ENCODE peak calls at places on chromosomes 3 and 15, in six cellular contexts. One of them, this sample, is unnamed.

GRCh38 chr3:4320453-4320852 is 17.3 kb downstream of the SETMAR start:
- DNase-seq in SK-N-SH: no peak
- DNase-seq in K562: no peak
- DNase-seq in HepG2: no peak
- DNase-seq in H1: no peak
- DNase-seq in GM12878: no peak
- DNase-seq in this sample: no peak

GRCh38 chr3:130345487-130346079 is at the start of gene COL6A5:
- DNase-seq in SK-N-SH: peak
- DNase-seq in K562: peak
- DNase-seq in HepG2: no peak
- DNase-seq in H1: peak
- DNase-seq in GM12878: no peak
- DNase-seq in this sample: no peak

GRCh38 chr15:57649138-57649537 is 57.4 kb upstream of the POLR2M start:
- DNase-seq in K562: no peak
- DNase-seq in GM12878: no peak
- DNase-seq in H1: no peak
- DNase-seq in HepG2: no peak
- DNase-seq in SK-N-SH: no peak
- DNase-seq in this sample: no peak

GRCh38 chr3:96354742-96355141 is 459.7 kb upstream of the EPHA6 start:
- DNase-seq in GM12878: no peak
- DNase-seq in H1: no peak
- DNase-seq in K562: no peak
- DNase-seq in HepG2: no peak
- DNase-seq in SK-N-SH: no peak
- DNase-seq in this sample: no peak

GRCh38 chr3:9250236-9250635 is 790 bp upstream of the SRGAP3 start:
- DNase-seq in SK-N-SH: peak
- DNase-seq in K562: no peak
- DNase-seq in H1: no peak
- DNase-seq in GM12878: no peak
- DNase-seq in HepG2: no peak
- DNase-seq in this sample: no peak

GRCh38 chr15:86266896-86267484 is 187.3 kb downstream of the AGBL1 start:
- DNase-seq in K562: no peak
- DNase-seq in H1: no peak
- DNase-seq in HepG2: no peak
- DNase-seq in GM12878: no peak
- DNase-seq in SK-N-SH: no peak
- DNase-seq in this sample: no peak

GRCh38 chr15:67076147-67076843 is 10.9 kb downstream of the SMAD3 start:
- DNase-seq in HepG2: no peak
- DNase-seq in K562: peak
- DNase-seq in SK-N-SH: no peak
- DNase-seq in GM12878: no peak
- DNase-seq in H1: no peak
- DNase-seq in this sample: no peak

GRCh38 chr3:49244589-49245205 is 32.3 kb downstream of the C3orf62 start:
- DNase-seq in GM12878: no peak
- DNase-seq in H1: no peak
- DNase-seq in HepG2: no peak
- DNase-seq in SK-N-SH: no peak
- DNase-seq in K562: no peak
- DNase-seq in this sample: no peak

GRCh38 chr3:127444761-127445160 is 145.8 kb downstream of the TPRA1 start:
- DNase-seq in GM12878: no peak
- DNase-seq in H1: no peak
- DNase-seq in SK-N-SH: no peak
- DNase-seq in K562: no peak
- DNase-seq in HepG2: no peak
- DNase-seq in this sample: no peak

GRCh38 chr15:25710184-25710583 is 152.9 kb downstream of the ATP10A start:
- DNase-seq in GM12878: no peak
- DNase-seq in SK-N-SH: peak
- DNase-seq in K562: peak
- DNase-seq in H1: peak
- DNase-seq in HepG2: peak
- DNase-seq in this sample: peak

GRCh38 chr15:56856934-56857333 is 61.5 kb upstream of the TCF12 start:
- DNase-seq in H1: no peak
- DNase-seq in K562: no peak
- DNase-seq in HepG2: no peak
- DNase-seq in SK-N-SH: no peak
- DNase-seq in GM12878: no peak
- DNase-seq in this sample: no peak

GRCh38 chr15:35206060-35206675 is 121.1 kb upstream of the NANOGP8 start:
- DNase-seq in GM12878: no peak
- DNase-seq in SK-N-SH: peak
- DNase-seq in HepG2: peak
- DNase-seq in H1: peak
- DNase-seq in K562: peak
- DNase-seq in this sample: no peak

GRCh38 chr3:56878046-56878445 is 76.3 kb upstream of the ARHGEF3 start:
- DNase-seq in GM12878: no peak
- DNase-seq in K562: no peak
- DNase-seq in SK-N-SH: no peak
- DNase-seq in H1: no peak
- DNase-seq in HepG2: no peak
- DNase-seq in this sample: no peak

GRCh38 chr15:96342611-96343528 is 12.4 kb downstream of the NR2F2 start:
- DNase-seq in HepG2: no peak
- DNase-seq in H1: peak
- DNase-seq in GM12878: no peak
- DNase-seq in K562: no peak
- DNase-seq in SK-N-SH: no peak
- DNase-seq in this sample: no peak

GRCh38 chr3:102192575-102192974 is 242.2 kb upstream of the ZPLD1 start:
- DNase-seq in K562: no peak
- DNase-seq in SK-N-SH: no peak
- DNase-seq in H1: no peak
- DNase-seq in GM12878: no peak
- DNase-seq in HepG2: no peak
- DNase-seq in this sample: no peak

GRCh38 chr3:155492841-155493240 is 199.4 kb upstream of the STRIT1 start:
- DNase-seq in H1: no peak
- DNase-seq in K562: no peak
- DNase-seq in SK-N-SH: no peak
- DNase-seq in HepG2: no peak
- DNase-seq in GM12878: no peak
- DNase-seq in this sample: no peak

GRCh38 chr15:69934607-69935006 is 163.1 kb downstream of the TLE3 start:
- DNase-seq in H1: no peak
- DNase-seq in GM12878: no peak
- DNase-seq in HepG2: no peak
- DNase-seq in K562: no peak
- DNase-seq in SK-N-SH: no peak
- DNase-seq in this sample: no peak

GRCh38 chr3:177977381-177978158 is 558.7 kb upstream of the KCNMB2 start:
- DNase-seq in H1: no peak
- DNase-seq in GM12878: no peak
- DNase-seq in SK-N-SH: no peak
- DNase-seq in HepG2: no peak
- DNase-seq in K562: no peak
- DNase-seq in this sample: no peak

GRCh38 chr3:3089017-3089416 is 21.2 kb downstream of the IL5RA start:
- DNase-seq in GM12878: peak
- DNase-seq in HepG2: no peak
- DNase-seq in H1: no peak
- DNase-seq in SK-N-SH: no peak
- DNase-seq in K562: no peak
- DNase-seq in this sample: peak

GRCh38 chr3:197595470-197596185 is 39.9 kb upstream of the BDH1 start:
- DNase-seq in GM12878: no peak
- DNase-seq in SK-N-SH: no peak
- DNase-seq in HepG2: no peak
- DNase-seq in K562: no peak
- DNase-seq in H1: no peak
- DNase-seq in this sample: no peak

GRCh38 chr3:69948246-69948862 is 51.2 kb upstream of the SAMMSON start:
- DNase-seq in GM12878: no peak
- DNase-seq in HepG2: peak
- DNase-seq in K562: peak
- DNase-seq in H1: no peak
- DNase-seq in SK-N-SH: peak
- DNase-seq in this sample: no peak

GRCh38 chr3:191220908-191221307 is 21.9 kb downstream of the OSTN start:
- DNase-seq in HepG2: peak
- DNase-seq in H1: no peak
- DNase-seq in GM12878: no peak
- DNase-seq in K562: no peak
- DNase-seq in SK-N-SH: no peak
- DNase-seq in this sample: no peak

GRCh38 chr3:196938124-196938523 is 4.2 kb downstream of the NCBP2 start:
- DNase-seq in H1: no peak
- DNase-seq in K562: no peak
- DNase-seq in HepG2: no peak
- DNase-seq in GM12878: no peak
- DNase-seq in SK-N-SH: no peak
- DNase-seq in this sample: no peak

GRCh38 chr3:124053871-124054270 is 61.9 kb upstream of the ROPN1 start:
- DNase-seq in HepG2: no peak
- DNase-seq in GM12878: no peak
- DNase-seq in K562: no peak
- DNase-seq in SK-N-SH: no peak
- DNase-seq in H1: no peak
- DNase-seq in this sample: no peak

GRCh38 chr15:99029358-99029871 is 21.8 kb upstream of the PGPEP1L start:
- DNase-seq in HepG2: no peak
- DNase-seq in H1: no peak
- DNase-seq in K562: no peak
- DNase-seq in GM12878: no peak
- DNase-seq in SK-N-SH: no peak
- DNase-seq in this sample: no peak

GRCh38 chr3:114147281-114147680 is 31.6 kb downstream of the DRD3 start:
- DNase-seq in K562: no peak
- DNase-seq in GM12878: no peak
- DNase-seq in H1: peak
- DNase-seq in HepG2: no peak
- DNase-seq in SK-N-SH: no peak
- DNase-seq in this sample: no peak

GRCh38 chr3:141876891-141877561 is 583 bp downstream of the ATP1B3 start:
- DNase-seq in SK-N-SH: peak
- DNase-seq in K562: peak
- DNase-seq in GM12878: no peak
- DNase-seq in H1: no peak
- DNase-seq in HepG2: peak
- DNase-seq in this sample: peak

GRCh38 chr3:114043205-114043604 is 13.1 kb downstream of the CCDC191 start:
- DNase-seq in HepG2: no peak
- DNase-seq in H1: no peak
- DNase-seq in SK-N-SH: no peak
- DNase-seq in GM12878: no peak
- DNase-seq in K562: no peak
- DNase-seq in this sample: no peak

GRCh38 chr15:31273258-31273941 is 53.2 kb upstream of the KLF13 start:
- DNase-seq in H1: peak
- DNase-seq in SK-N-SH: peak
- DNase-seq in K562: no peak
- DNase-seq in HepG2: no peak
- DNase-seq in GM12878: no peak
- DNase-seq in this sample: no peak

GRCh38 chr15:92821491-92822116 is 78.5 kb upstream of the CHD2 start:
- DNase-seq in GM12878: no peak
- DNase-seq in H1: no peak
- DNase-seq in SK-N-SH: no peak
- DNase-seq in K562: no peak
- DNase-seq in HepG2: no peak
- DNase-seq in this sample: no peak
- TF ChIP-seq POLR2AphosphoS5 in GM12878: no peak
- TF ChIP-seq POLR2AphosphoS5 in H1: no peak
- TF ChIP-seq POLR2AphosphoS5 in SK-N-SH: no peak
- TF ChIP-seq POLR2AphosphoS5 in K562: no peak
- TF ChIP-seq POLR2AphosphoS5 in HepG2: no peak
- TF ChIP-seq POLR2AphosphoS5 in this sample: no peak

DNA sequence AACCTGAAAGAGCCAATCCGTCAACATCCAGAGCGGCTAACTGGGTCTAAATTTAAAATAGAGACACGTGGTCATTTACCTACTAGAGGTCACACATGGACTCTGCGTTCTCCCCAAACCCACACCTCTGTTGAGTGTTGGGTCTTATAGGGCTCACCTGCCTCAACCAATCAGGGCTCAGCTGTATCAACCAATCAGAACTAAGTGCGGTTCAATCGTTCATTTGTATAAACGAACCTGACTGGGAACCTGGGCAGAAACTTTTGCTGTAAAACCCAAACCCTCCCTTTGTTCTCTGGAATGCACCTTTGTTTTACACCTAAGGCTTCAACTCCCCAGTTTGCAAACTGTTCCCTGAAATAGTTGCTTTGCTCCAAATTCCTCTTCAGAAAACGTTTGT is 8.9 kb downstream of the DNAAF4 start:
- DNase-seq in H1: no peak
- DNase-seq in K562: no peak
- DNase-seq in HepG2: no peak
- DNase-seq in GM12878: no peak
- DNase-seq in SK-N-SH: no peak
- DNase-seq in this sample: no peak
- TF ChIP-seq TAF1 in H1: no peak
- TF ChIP-seq TAF1 in K562: no peak
- TF ChIP-seq TAF1 in HepG2: no peak
- TF ChIP-seq TAF1 in GM12878: no peak
- TF ChIP-seq TAF1 in SK-N-SH: no peak
- TF ChIP-seq TAF1 in this sample: no peak

GRCh38 chr15:63497642-63498100 is 6.7 kb upstream of the USP3 start:
- DNase-seq in H1: no peak
- DNase-seq in K562: no peak
- DNase-seq in GM12878: no peak
- DNase-seq in HepG2: no peak
- DNase-seq in SK-N-SH: no peak
- DNase-seq in this sample: no peak

GRCh38 chr15:63501256-63502089 is 2.9 kb upstream of the USP3 start:
- DNase-seq in HepG2: peak
- DNase-seq in H1: no peak
- DNase-seq in GM12878: no peak
- DNase-seq in SK-N-SH: no peak
- DNase-seq in K562: no peak
- DNase-seq in this sample: no peak

GRCh38 chr15:63500265-63501250 is 3.8 kb upstream of the USP3 start:
- DNase-seq in HepG2: no peak
- DNase-seq in K562: no peak
- DNase-seq in H1: no peak
- DNase-seq in SK-N-SH: no peak
- DNase-seq in GM12878: no peak
- DNase-seq in this sample: no peak

GRCh38 chr15:63499611-63500010 is 4.8 kb upstream of the USP3 start:
- DNase-seq in SK-N-SH: no peak
- DNase-seq in K562: no peak
- DNase-seq in H1: no peak
- DNase-seq in GM12878: no peak
- DNase-seq in HepG2: no peak
- DNase-seq in this sample: no peak

GRCh38 chr15:63498815-63499549 is 5.4 kb upstream of the USP3 start:
- DNase-seq in K562: no peak
- DNase-seq in GM12878: no peak
- DNase-seq in HepG2: no peak
- DNase-seq in H1: no peak
- DNase-seq in SK-N-SH: no peak
- DNase-seq in this sample: no peak
- TF ChIP-seq POLR2AphosphoS5 in K562: no peak
- TF ChIP-seq POLR2AphosphoS5 in GM12878: no peak
- TF ChIP-seq POLR2AphosphoS5 in HepG2: no peak
- TF ChIP-seq POLR2AphosphoS5 in H1: no peak
- TF ChIP-seq POLR2AphosphoS5 in SK-N-SH: no peak
- TF ChIP-seq POLR2AphosphoS5 in this sample: no peak

GRCh38 chr15:77966540-77967290 is 110.8 kb downstream of the TBC1D2B start:
- DNase-seq in H1: peak
- DNase-seq in HepG2: peak
- DNase-seq in GM12878: no peak
- DNase-seq in K562: peak
- DNase-seq in SK-N-SH: peak
- DNase-seq in this sample: no peak
- TF ChIP-seq TAF1 in H1: no peak
- TF ChIP-seq TAF1 in HepG2: no peak
- TF ChIP-seq TAF1 in GM12878: no peak
- TF ChIP-seq TAF1 in K562: no peak
- TF ChIP-seq TAF1 in SK-N-SH: no peak
- TF ChIP-seq TAF1 in this sample: no peak